ENCODE peak calls at places on chromosomes 6 and 20, in six cellular contexts. H, I, O, X, E and D are unnamed samples.

GRCh38 chr6:139370047-139370706 is 4.3 kb downstream of the CITED2 start:
- DNase-seq in X (no peak), E (no peak), H (no peak), O (peak; percentile 72), I (peak; percentile 70), D (no peak)

GRCh38 chr6:136439514-136440186 is 110.6 kb downstream of the MAP7 start:
- DNase-seq in H (no peak), I (no peak), E (no peak), X (no peak), O (no peak), D (no peak)

GRCh38 chr20:19737025-19737424 is 21.0 kb upstream of the RIN2 start:
- DNase-seq in I (no peak), X (no peak), O (no peak), H (no peak), E (no peak), D (no peak)

GRCh38 chr6:141598487-141598886 is 534.2 kb upstream of the GJE1 start:
- DNase-seq in H (no peak), E (no peak), O (no peak), I (no peak), X (no peak), D (no peak)

GRCh38 chr20:50625986-50626677 is 65.2 kb downstream of the RIPOR3 start:
- DNase-seq in O (peak; percentile 63), H (peak; percentile 36), X (no peak), I (peak; percentile 71), E (peak; percentile 75), D (no peak)

GRCh38 chr6:26385734-26386125 is 2.8 kb downstream of the BTN2A2 start:
- DNase-seq in X (no peak), E (no peak), I (no peak), O (no peak), H (no peak), D (no peak)

GRCh38 chr6:142416179-142416578 is 114.4 kb downstream of the ADGRG6 start:
- DNase-seq in X (peak; percentile 90), H (no peak), I (no peak), O (peak; percentile 78), E (no peak), D (peak; percentile 78)

GRCh38 chr6:157226761-157227160 is 96.6 kb downstream of the TMEM242 start:
- DNase-seq in O (no peak), E (no peak), X (no peak), H (no peak), I (peak; percentile 28), D (no peak)

GRCh38 chr6:83893024-83893423 is 33.5 kb downstream of the CYB5R4 start:
- DNase-seq in E (no peak), H (no peak), X (no peak), O (no peak), I (no peak), D (no peak)

GRCh38 chr6:16045238-16045637 is 83.6 kb upstream of the MYLIP start:
- DNase-seq in O (no peak), X (no peak), I (no peak), E (no peak), H (no peak), D (no peak)

GRCh38 chr6:129340983-129341382 is 369.0 kb downstream of the ARHGAP18 start:
- DNase-seq in O (no peak), I (no peak), E (no peak), X (peak; percentile 73), H (no peak), D (no peak)

GRCh38 chr6:13680448-13680968 is 31.1 kb downstream of the RANBP9 start:
- DNase-seq in E (no peak), X (no peak), H (no peak), I (no peak), O (no peak), D (no peak)

GRCh38 chr6:13679996-13680395 is 31.6 kb downstream of the RANBP9 start:
- DNase-seq in H (no peak), I (no peak), O (no peak), X (no peak), E (no peak), D (no peak)

GRCh38 chr6:13682346-13682745 is 29.3 kb downstream of the RANBP9 start:
- DNase-seq in O (no peak), I (no peak), E (no peak), H (no peak), X (no peak), D (no peak)

GRCh38 chr6:13681305-13682061 is 30.2 kb downstream of the RANBP9 start:
- DNase-seq in H (no peak), E (no peak), X (no peak), I (no peak), O (no peak), D (no peak)

DNA sequence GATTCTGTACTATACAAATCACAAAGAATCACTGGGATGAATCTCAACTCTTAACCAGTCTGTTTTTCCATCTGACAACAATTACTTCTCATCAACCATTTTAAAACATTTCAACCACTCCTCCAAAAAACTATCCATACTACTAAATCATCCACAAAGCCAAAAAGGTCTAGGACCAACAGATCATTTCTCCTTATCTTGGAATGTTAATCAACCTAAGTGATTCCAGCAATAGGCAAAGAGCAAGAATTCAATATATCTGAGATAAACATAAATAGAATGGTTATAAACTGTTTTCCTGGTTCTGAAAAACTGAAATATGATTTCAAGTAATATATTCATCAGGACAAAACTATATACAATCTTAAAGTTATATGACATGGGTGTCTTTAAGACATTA is 28.6 kb downstream of the RANBP9 start:
- DNase-seq in X (no peak), H (no peak), O (no peak), E (no peak), I (no peak), D (no peak)
- H3K27me3 ChIP-seq in X (no peaks in the 10 kb centered on the region), H (no peaks in the 10 kb centered on the region), O (no peaks in the 10 kb centered on the region), E (no peaks in the 10 kb centered on the region), I (no peaks in the 10 kb centered on the region), D (no peaks in the 10 kb centered on the region)

GRCh38 chr20:62522748-62523396 is 47.1 kb upstream of the GATA5 start:
- DNase-seq in H (no peak), O (no peak), E (no peak), I (peak; percentile 78), X (no peak), D (no peak)

GRCh38 chr20:62519826-62520225 is 44.0 kb upstream of the GATA5 start:
- DNase-seq in H (no peak), I (no peak), O (no peak), X (no peak), E (no peak), D (no peak)

GRCh38 chr20:62525014-62525413 is 49.2 kb upstream of the GATA5 start:
- DNase-seq in X (no peak), H (no peak), E (no peak), I (no peak), O (no peak), D (no peak)

GRCh38 chr20:62524486-62524885 is 48.7 kb upstream of the GATA5 start:
- DNase-seq in X (no peak), E (no peak), H (no peak), I (peak; percentile 31), O (no peak), D (no peak)

DNA sequence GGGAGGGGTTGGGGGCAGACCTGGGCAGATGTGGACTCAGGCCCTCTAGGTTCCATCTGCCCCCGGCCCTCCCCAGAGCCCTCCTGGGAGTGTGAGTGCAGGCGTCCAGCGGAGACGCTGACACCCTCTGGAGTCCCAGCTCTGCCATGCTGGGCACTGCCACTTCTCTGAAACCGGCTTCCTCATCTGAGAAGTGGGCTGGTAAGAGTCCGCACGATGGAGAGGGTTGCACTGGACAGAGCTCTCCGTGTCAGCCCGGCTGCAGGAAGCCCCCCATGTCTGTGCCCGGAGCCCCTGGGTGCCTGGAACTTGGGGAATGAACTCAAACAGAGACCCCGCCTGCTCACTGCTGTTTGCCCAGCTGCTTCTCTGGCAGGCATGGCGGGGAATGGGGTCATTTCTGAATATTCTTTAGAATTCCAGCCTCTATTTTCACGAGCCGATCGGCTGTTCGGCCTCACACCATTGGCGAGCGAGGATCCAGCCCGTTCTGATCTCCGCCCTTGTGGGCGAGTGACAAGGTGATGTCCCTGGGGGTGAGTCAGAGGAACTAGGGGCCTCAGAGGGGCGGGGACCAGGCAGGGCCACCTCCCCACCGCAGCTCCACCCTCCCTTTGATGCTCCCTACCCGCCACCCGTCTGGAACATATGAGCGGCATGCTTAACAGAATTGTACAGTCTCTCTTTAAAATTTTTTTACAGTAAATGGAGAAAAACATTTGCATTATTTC is 47.8 kb upstream of the GATA5 start:
- DNase-seq in E (no peak), X (no peak), I (no peak), O (no peak), H (peak; percentile 49), D (no peak)
- H3K27me3 ChIP-seq in E (no peaks in the 10 kb centered on the region), X (peaks cover 31% of the 10 kb centered on the region), I (no peaks in the 10 kb centered on the region), O (peaks cover 55% of the 10 kb centered on the region), H (no peaks in the 10 kb centered on the region), D (peaks cover 32% of the 10 kb centered on the region)

GRCh38 chr6:18412644-18413043 is 25.5 kb downstream of the RNF144B start:
- DNase-seq in E (no peak), O (no peak), X (no peak), I (no peak), H (no peak), D (no peak)
- H3K27me3 ChIP-seq in E (no peaks in the 10 kb centered on the region), O (no peaks in the 10 kb centered on the region), X (no peaks in the 10 kb centered on the region), I (no peaks in the 10 kb centered on the region), H (no peaks in the 10 kb centered on the region), D (no peaks in the 10 kb centered on the region)

GRCh38 chr6:125751334-125751916 is 2.0 kb downstream of the HEY2 start:
- DNase-seq in O (no peak), E (no peak), X (no peak), I (no peak), H (no peak), D (no peak)

GRCh38 chr6:125750692-125751333 is 1.4 kb downstream of the HEY2 start:
- DNase-seq in H (no peak), O (no peak), X (no peak), E (no peak), I (no peak), D (no peak)

GRCh38 chr6:125749112-125749863 is at the start of gene HEY2:
- DNase-seq in O (peak; percentile 95), H (peak; percentile 45), X (peak; percentile 36), E (peak; percentile 93), I (peak; percentile 98), D (peak; percentile 48)

GRCh38 chr6:125748534-125749111 is 809 bp upstream of the HEY2 start:
- DNase-seq in E (no peak), H (no peak), O (peak; percentile 49), I (peak; percentile 35), X (no peak), D (no peak)

GRCh38 chr6:125749864-125750691 is 646 bp downstream of the HEY2 start:
- DNase-seq in O (no peak), X (no peak), H (no peak), E (no peak), I (peak; percentile 58), D (no peak)
- H3K27me3 ChIP-seq in O (peaks cover 68% of the 10 kb centered on the region), X (peaks cover 54% of the 10 kb centered on the region), H (peaks cover 60% of the 10 kb centered on the region), E (no peaks in the 10 kb centered on the region), I (peaks cover 11% of the 10 kb centered on the region), D (peaks cover 32% of the 10 kb centered on the region)